ENCODE peak calls at places on chromosomes 1 and 21, in nine cellular contexts. Y is HCT116, P is IMR-90, M is transverse colon, O is ovary, H is adrenal gland, R is stomach, S is prostate gland, B is K562. L is an unnamed sample.

GRCh38 chr1:13911697-13912619 is 212.0 kb downstream of the PRDM2 start:
- DNase-seq in B (no peak), R (no peak), M (no peak), S (no peak), P (no peak), Y (no peak), O (no peak), H (no peak), L (no peak)

GRCh38 chr1:117826551-117827078 is 102.8 kb downstream of the GDAP2 start:
- DNase-seq in S (no peak), B (no peak), H (peak), P (peak), O (peak), Y (peak), M (no peak), R (no peak), L (no peak)

GRCh38 chr1:24931481-24932221 is 1.6 kb upstream of the RUNX3 start:
- DNase-seq in B (no peak), O (no peak), S (no peak), Y (no peak), H (no peak), M (no peak), P (no peak), R (no peak), L (no peak)

GRCh38 chr1:163155606-163156005 is 47.1 kb downstream of the RGS5 start:
- DNase-seq in Y (no peak), P (no peak), O (no peak), S (no peak), B (no peak), M (no peak), R (no peak), H (no peak), L (no peak)

GRCh38 chr1:203378529-203379271 is 27.8 kb upstream of the FMOD start:
- DNase-seq in P (peak), O (peak), B (no peak), H (no peak), M (no peak), S (no peak), R (no peak), Y (no peak), L (no peak)

GRCh38 chr1:64033667-64034215 is 169.7 kb upstream of the UBE2U start:
- DNase-seq in R (no peak), B (no peak), O (no peak), S (no peak), M (no peak), H (no peak), Y (no peak), P (peak), L (no peak)

GRCh38 chr1:53295746-53296722 is 31.8 kb downstream of the LRP8 start:
- DNase-seq in B (no peak), H (no peak), M (peak), Y (no peak), S (peak), P (no peak), O (no peak), R (no peak), L (no peak)

GRCh38 chr1:182817802-182818201 is 21.3 kb upstream of the DHX9 start:
- DNase-seq in Y (no peak), O (no peak), B (no peak), M (no peak), S (no peak), H (no peak), P (no peak), R (no peak), L (no peak)

GRCh38 chr1:46062651-46063319 is 69.6 kb downstream of the PIK3R3 start:
- DNase-seq in Y (no peak), P (peak), S (no peak), O (no peak), B (no peak), R (no peak), H (no peak), M (peak), L (no peak)

GRCh38 chr1:64073705-64074104 is 129.7 kb upstream of the UBE2U start:
- DNase-seq in P (no peak), M (no peak), Y (no peak), R (no peak), B (no peak), H (peak), O (no peak), S (no peak), L (no peak)

GRCh38 chr1:228474507-228474906 is 12.7 kb upstream of the RNF187 start:
- DNase-seq in M (no peak), Y (no peak), H (no peak), O (no peak), B (no peak), R (no peak), P (no peak), S (no peak), L (peak)

GRCh38 chr1:110243581-110243980 is 33.5 kb downstream of the KCNC4 start:
- DNase-seq in P (no peak), S (peak), R (no peak), Y (no peak), M (no peak), H (no peak), B (no peak), O (no peak), L (no peak)

GRCh38 chr1:165254376-165254775 is 102.1 kb downstream of the LMX1A start:
- DNase-seq in R (no peak), H (no peak), P (no peak), B (no peak), Y (no peak), M (no peak), S (no peak), O (no peak), L (no peak)

GRCh38 chr1:211328084-211328694 is 1.6 kb downstream of the TRAF5 start:
- DNase-seq in R (no peak), B (no peak), M (no peak), Y (no peak), H (no peak), S (no peak), O (no peak), P (no peak), L (no peak)

GRCh38 chr1:44407430-44408180 is 2.5 kb downstream of the RNF220 start:
- DNase-seq in S (no peak), M (no peak), Y (no peak), P (no peak), R (no peak), B (no peak), H (no peak), O (no peak), L (no peak)

GRCh38 chr1:154328318-154329151 is 3.2 kb downstream of the ATP8B2 start:
- DNase-seq in M (peak), P (peak), S (peak), B (no peak), R (peak), O (peak), H (peak), Y (no peak), L (peak)

GRCh38 chr1:25684216-25684965 is 67.8 kb downstream of the MAN1C1 start:
- DNase-seq in H (no peak), S (no peak), Y (no peak), P (no peak), O (no peak), R (no peak), M (no peak), B (no peak), L (no peak)

GRCh38 chr1:226875641-226876295 is 5.4 kb downstream of the PSEN2 start:
- DNase-seq in O (no peak), R (peak), B (peak), S (no peak), P (peak), Y (peak), H (peak), M (peak), L (no peak)

GRCh38 chr1:8162168-8162567 is 136.1 kb upstream of the ERRFI1 start:
- DNase-seq in S (no peak), B (no peak), O (no peak), M (no peak), Y (no peak), H (no peak), P (no peak), R (no peak), L (no peak)

GRCh38 chr1:51423098-51423821 is 92.9 kb upstream of the TTC39A start:
- DNase-seq in P (peak), S (no peak), B (no peak), O (no peak), H (no peak), M (no peak), R (no peak), Y (no peak), L (no peak)

GRCh38 chr1:10007161-10007560 is 10.1 kb downstream of the RBP7 start:
- DNase-seq in H (no peak), B (no peak), P (no peak), O (no peak), R (peak), Y (no peak), M (no peak), S (peak), L (no peak)

DNA sequence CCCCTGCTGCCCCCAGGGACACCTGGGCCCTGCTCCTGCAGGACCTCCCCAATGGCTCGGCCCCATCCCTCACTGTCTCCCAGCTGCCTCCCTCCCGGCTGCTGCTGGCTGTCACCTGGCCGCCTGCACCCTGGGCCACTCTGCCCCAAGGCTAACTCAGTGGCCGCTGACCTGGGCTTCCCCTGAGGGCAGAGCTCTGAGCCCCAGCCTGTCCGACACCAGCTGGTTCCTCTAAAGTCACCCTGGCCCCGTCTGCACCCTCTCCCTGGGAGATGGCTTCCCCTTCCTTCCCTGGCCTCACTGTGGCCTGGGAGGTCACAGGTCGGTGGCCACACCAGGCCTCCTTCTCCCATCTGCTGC is 15.0 kb downstream of the ITGB2 start:
- DNase-seq in R (no peak), P (no peak), Y (no peak), O (no peak), S (no peak), H (no peak), M (no peak), B (no peak), L (no peak)
- TF ChIP-seq CTCF in R (no peak), P (no peak), Y (no peak), O (no peak), S (no peak), H (no peak), M (no peak), B (no peak), L (no peak)

GRCh38 chr1:75791022-75791421 is 5.0 kb downstream of the RABGGTB start:
- DNase-seq in S (no peak), B (no peak), R (no peak), O (no peak), M (no peak), H (no peak), Y (no peak), P (peak), L (no peak)
- H3K4me3 ChIP-seq in S (no peak), B (peak), R (no peak), O (no peak), M (no peak), H (no peak), Y (no peak), P (no peak), L (no peak)

DNA sequence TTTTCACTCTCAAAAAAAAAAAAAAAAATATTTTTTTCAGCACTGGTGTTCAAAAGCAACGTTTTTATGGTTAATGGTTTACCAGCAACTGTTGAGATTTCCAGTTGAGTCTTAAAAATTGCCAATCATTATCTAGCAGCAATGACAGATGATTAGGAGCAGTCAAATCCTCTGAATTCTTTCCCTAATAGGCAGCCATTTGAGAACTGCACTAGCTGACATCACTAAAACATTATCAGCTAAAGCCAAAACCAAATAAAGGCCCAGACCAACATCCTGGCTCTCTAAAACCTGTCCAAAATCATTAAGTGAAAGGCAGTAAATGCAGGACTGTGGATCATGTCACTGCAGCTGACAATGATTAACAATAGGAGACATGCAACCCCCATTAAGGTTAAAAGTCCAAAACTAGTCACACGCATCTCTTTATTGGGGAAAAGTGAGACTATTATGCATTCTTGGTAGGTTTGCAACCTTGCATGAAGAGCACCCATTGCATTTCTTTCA is 14.0 kb downstream of the SFPQ start:
- DNase-seq in B (no peak), R (no peak), Y (no peak), H (no peak), S (no peak), M (no peak), P (no peak), O (no peak), L (no peak)
- TF ChIP-seq POLR2A in B (no peak), R (no peak), Y (no peak), H (no peak), S (no peak), M (no peak), P (no peak), O (no peak), L (no peak)

GRCh38 chr1:12460121-12460520 is 157.9 kb downstream of the DHRS3 start:
- DNase-seq in M (no peak), R (peak), S (no peak), Y (no peak), H (no peak), P (no peak), B (no peak), O (no peak), L (peak)

GRCh38 chr1:12457771-12458170 is 160.2 kb downstream of the DHRS3 start:
- DNase-seq in R (no peak), H (no peak), M (no peak), O (no peak), S (no peak), Y (no peak), B (no peak), P (no peak), L (no peak)

GRCh38 chr1:12456979-12457378 is 161.0 kb downstream of the DHRS3 start:
- DNase-seq in H (no peak), O (no peak), Y (no peak), M (no peak), S (no peak), R (no peak), P (peak), B (no peak), L (peak)

GRCh38 chr1:12460911-12461621 is 156.9 kb downstream of the DHRS3 start:
- DNase-seq in M (peak), P (peak), O (peak), B (peak), R (peak), Y (no peak), S (peak), H (no peak), L (peak)

GRCh38 chr1:12458571-12458970 is 159.4 kb downstream of the DHRS3 start:
- DNase-seq in O (no peak), R (no peak), H (no peak), B (no peak), M (no peak), Y (no peak), S (no peak), P (no peak), L (peak)
- TF ChIP-seq CTCF in O (no peak), R (no peak), H (no peak), B (no peak), M (no peak), Y (no peak), S (no peak), P (no peak), L (no peak)

GRCh38 chr21:33301632-33302002 is 23.2 kb upstream of the IFNAR1 start:
- DNase-seq in O (no peak), S (no peak), M (no peak), R (no peak), H (no peak), B (no peak), P (no peak), Y (no peak), L (no peak)
- H3K4me3 ChIP-seq in O (no peak), S (no peak), M (no peak), R (no peak), H (no peak), B (no peak), P (no peak), Y (no peak), L (no peak)

GRCh38 chr21:41506005-41506404 is 2.0 kb downstream of the TMPRSS2 start:
- DNase-seq in Y (no peak), O (no peak), R (no peak), P (no peak), S (no peak), H (no peak), B (no peak), M (no peak), L (no peak)
- TF ChIP-seq POLR2A in Y (no peak), O (no peak), R (no peak), P (no peak), S (no peak), H (no peak), B (no peak), M (no peak), L (no peak)

DNA sequence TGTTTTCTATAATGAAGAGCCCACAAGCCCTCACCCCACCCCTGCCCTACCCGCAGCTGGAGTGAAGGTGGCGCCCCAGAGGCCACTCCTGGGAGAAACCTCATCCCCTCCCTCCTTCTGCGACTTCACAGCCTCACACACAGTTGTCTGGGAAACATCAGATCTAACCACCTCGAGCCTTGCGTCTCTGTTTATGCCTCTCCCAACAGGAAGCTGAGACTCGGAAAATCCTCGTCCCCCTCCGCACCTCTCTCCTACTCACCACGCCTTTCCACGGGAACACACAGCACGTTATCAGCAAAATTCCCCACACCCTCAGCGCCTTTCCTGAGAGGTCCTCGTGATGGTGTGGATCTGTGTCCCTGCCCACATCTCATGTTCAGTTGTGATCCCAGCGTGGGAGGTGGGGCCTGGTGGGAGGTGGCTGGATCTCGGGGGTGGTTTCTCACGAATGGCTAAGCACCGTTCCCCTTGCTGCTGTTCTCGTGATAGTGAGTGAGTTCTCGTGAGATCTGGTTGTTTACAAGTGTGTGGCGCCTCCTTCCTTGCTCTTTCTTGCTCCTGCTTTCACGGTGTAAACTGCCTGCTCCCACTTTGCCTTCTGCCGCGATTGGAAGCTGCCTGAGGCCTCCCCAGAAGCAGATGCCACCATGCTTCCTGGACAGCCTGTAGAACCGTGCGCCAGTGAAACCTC is 190.6 kb downstream of the KIF26B start:
- DNase-seq in R (no peak), O (no peak), H (no peak), Y (no peak), S (no peak), B (peak), M (no peak), P (no peak), L (no peak)
- TF ChIP-seq CTCF in R (no peak), O (no peak), H (no peak), Y (peak), S (no peak), B (peak), M (no peak), P (no peak), L (no peak)